ENCODE peak calls at places on chromosome 5, in four cellular contexts. One of them, this sample, is unnamed. For H3K36me3 and H3K4me1, the result is how much of the 10 kb centered on the place peaks cover.

GRCh38 chr5:181088289-181088688 is 42.7 kb downstream of the OR2V1 start:
- DNase-seq in ovary: no peak
- DNase-seq in transverse colon: no peak
- DNase-seq in left ventricle myocardium inferior: no peak
- DNase-seq in this sample: no peak

GRCh38 chr5:122439645-122440044 is 127.6 kb downstream of the SNCAIP start:
- DNase-seq in ovary: no peak
- DNase-seq in left ventricle myocardium inferior: no peak
- DNase-seq in transverse colon: no peak
- DNase-seq in this sample: no peak

GRCh38 chr5:1509346-1510085 is 14.2 kb downstream of the LPCAT1 start:
- DNase-seq in left ventricle myocardium inferior: peak
- DNase-seq in transverse colon: no peak
- DNase-seq in ovary: peak
- DNase-seq in this sample: no peak

GRCh38 chr5:123089971-123090640 is 1.1 kb downstream of the PRDM6 start:
- DNase-seq in ovary: peak
- DNase-seq in left ventricle myocardium inferior: peak
- DNase-seq in transverse colon: no peak
- DNase-seq in this sample: no peak

GRCh38 chr5:132387649-132388117 is 18.2 kb downstream of the SLC22A5 start:
- DNase-seq in left ventricle myocardium inferior: peak
- DNase-seq in transverse colon: peak
- DNase-seq in ovary: peak
- DNase-seq in this sample: no peak

GRCh38 chr5:136731241-136731885 is 366.0 kb upstream of the TRPC7 start:
- DNase-seq in ovary: no peak
- DNase-seq in left ventricle myocardium inferior: no peak
- DNase-seq in transverse colon: no peak
- DNase-seq in this sample: no peak

GRCh38 chr5:12691330-12691729 is 787.1 kb upstream of the CTNND2 start:
- DNase-seq in left ventricle myocardium inferior: no peak
- DNase-seq in ovary: no peak
- DNase-seq in transverse colon: no peak
- DNase-seq in this sample: no peak

GRCh38 chr5:132422720-132423442 is 53.4 kb downstream of the SLC22A5 start:
- DNase-seq in transverse colon: peak
- DNase-seq in ovary: no peak
- DNase-seq in left ventricle myocardium inferior: peak
- DNase-seq in this sample: no peak

GRCh38 chr5:72427488-72428437 is 79.4 kb downstream of the ZNF366 start:
- DNase-seq in transverse colon: no peak
- DNase-seq in ovary: no peak
- DNase-seq in left ventricle myocardium inferior: no peak
- DNase-seq in this sample: no peak

GRCh38 chr5:6749026-6749716 is 35.9 kb downstream of the TENT4A start:
- DNase-seq in transverse colon: no peak
- DNase-seq in left ventricle myocardium inferior: no peak
- DNase-seq in ovary: no peak
- DNase-seq in this sample: no peak
- H3K36me3 ChIP-seq in transverse colon: under half
- H3K36me3 ChIP-seq in left ventricle myocardium inferior: half or more
- H3K36me3 ChIP-seq in ovary: under half
- H3K36me3 ChIP-seq in this sample: under half

GRCh38 chr5:142320427-142320732 is 4.4 kb downstream of the SPRY4 start:
- DNase-seq in left ventricle myocardium inferior: no peak
- DNase-seq in ovary: no peak
- DNase-seq in transverse colon: no peak
- DNase-seq in this sample: no peak
- H3K4me1 ChIP-seq in left ventricle myocardium inferior: half or more
- H3K4me1 ChIP-seq in ovary: under half
- H3K4me1 ChIP-seq in transverse colon: half or more
- H3K4me1 ChIP-seq in this sample: half or more

DNA sequence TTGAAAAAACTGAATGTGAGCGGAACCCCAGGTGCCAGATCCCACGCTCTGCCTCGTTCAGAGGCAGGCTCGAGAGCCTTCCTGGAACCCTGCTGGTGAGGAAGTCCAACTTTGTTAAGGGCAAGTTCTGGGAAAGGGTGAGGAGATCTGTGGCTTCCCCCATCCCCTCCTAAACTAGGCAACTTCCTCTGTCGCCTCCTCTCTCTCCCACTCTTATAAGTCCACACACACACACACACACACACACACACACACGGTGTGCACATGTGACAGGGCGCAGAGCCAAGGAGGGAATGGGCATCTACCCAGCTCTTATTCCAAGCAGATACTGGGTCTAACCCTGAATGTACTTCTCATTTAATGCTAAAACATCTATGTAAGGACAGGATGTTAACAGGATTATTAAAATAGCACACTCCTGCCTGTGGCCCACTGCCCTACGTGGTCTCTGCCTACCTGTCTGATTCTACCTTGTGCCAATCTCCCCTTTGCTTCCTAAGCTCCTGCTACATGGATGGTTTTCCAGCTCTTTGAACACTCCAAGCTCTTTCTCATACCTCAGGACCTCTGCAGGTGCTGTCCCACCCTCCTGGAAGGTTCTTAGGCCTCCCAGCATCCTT is 72.4 kb upstream of the FBXW11 start:
- DNase-seq in ovary: peak
- DNase-seq in transverse colon: no peak
- DNase-seq in left ventricle myocardium inferior: peak
- DNase-seq in this sample: no peak
- H3K36me3 ChIP-seq in ovary: under half
- H3K36me3 ChIP-seq in transverse colon: under half
- H3K36me3 ChIP-seq in left ventricle myocardium inferior: under half
- H3K36me3 ChIP-seq in this sample: under half

GRCh38 chr5:39062104-39062503 is 12.1 kb downstream of the RICTOR start:
- DNase-seq in left ventricle myocardium inferior: no peak
- DNase-seq in ovary: no peak
- DNase-seq in transverse colon: no peak
- DNase-seq in this sample: no peak

GRCh38 chr5:39055760-39056393 is 18.3 kb downstream of the RICTOR start:
- DNase-seq in ovary: no peak
- DNase-seq in transverse colon: no peak
- DNase-seq in left ventricle myocardium inferior: no peak
- DNase-seq in this sample: no peak

GRCh38 chr5:39057745-39058144 is 16.5 kb downstream of the RICTOR start:
- DNase-seq in left ventricle myocardium inferior: no peak
- DNase-seq in transverse colon: no peak
- DNase-seq in ovary: no peak
- DNase-seq in this sample: no peak

GRCh38 chr5:39058178-39058577 is 16.0 kb downstream of the RICTOR start:
- DNase-seq in transverse colon: no peak
- DNase-seq in left ventricle myocardium inferior: no peak
- DNase-seq in ovary: no peak
- DNase-seq in this sample: no peak

DNA sequence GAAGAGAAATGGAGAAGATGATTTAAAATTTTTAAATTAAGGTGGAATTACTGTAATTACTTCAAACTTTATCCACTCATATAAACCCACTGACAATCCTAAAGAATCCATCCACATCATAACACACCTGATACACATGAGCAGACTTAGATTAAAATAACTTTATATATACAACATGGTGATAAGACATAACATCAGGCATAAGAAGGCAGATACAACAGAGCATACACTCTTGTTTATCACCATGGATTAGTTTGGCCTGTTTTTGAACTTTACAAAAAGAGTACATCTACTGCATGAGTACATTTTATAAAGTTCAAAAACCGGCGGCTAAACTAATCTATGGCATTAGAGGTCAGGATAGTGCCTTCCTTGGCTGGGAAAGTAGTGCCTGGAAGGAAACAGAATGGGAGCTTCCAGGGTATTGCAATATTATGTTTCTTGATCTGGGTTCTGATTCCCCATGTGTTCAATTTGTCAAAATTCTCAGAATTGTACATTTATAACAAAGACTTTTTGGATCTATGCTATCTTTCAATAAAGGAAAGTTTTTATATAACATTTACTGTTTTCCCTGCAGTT is 15.1 kb downstream of the RICTOR start:
- DNase-seq in transverse colon: no peak
- DNase-seq in ovary: no peak
- DNase-seq in left ventricle myocardium inferior: no peak
- DNase-seq in this sample: no peak
- H3K4me1 ChIP-seq in transverse colon: under half
- H3K4me1 ChIP-seq in ovary: under half
- H3K4me1 ChIP-seq in left ventricle myocardium inferior: half or more
- H3K4me1 ChIP-seq in this sample: under half

DNA sequence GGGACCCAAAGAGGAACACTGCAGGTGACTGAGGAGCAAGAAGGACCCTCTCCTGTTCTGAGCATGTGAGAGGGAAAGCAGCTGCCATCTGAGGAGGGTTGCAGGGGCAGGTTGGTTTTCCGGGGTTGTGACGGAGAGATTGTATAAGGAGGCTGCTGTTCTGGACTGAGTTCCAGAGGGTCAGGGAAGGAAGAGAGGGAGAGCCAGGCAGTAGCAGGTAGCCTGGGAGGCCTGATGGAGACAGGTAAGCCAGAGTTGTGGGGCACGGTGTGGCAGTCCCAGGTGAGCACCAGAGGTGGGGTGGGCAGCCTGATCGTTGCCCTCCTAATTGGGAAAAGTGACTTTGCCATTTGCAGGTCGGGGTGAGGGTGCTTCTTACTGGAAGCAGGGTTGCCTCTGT is 9.8 kb downstream of the CCT5 start:
- DNase-seq in left ventricle myocardium inferior: no peak
- DNase-seq in transverse colon: no peak
- DNase-seq in ovary: no peak
- DNase-seq in this sample: no peak
- H3K36me3 ChIP-seq in left ventricle myocardium inferior: half or more
- H3K36me3 ChIP-seq in transverse colon: under half
- H3K36me3 ChIP-seq in ovary: under half
- H3K36me3 ChIP-seq in this sample: half or more

GRCh38 chr5:149152317-149152746 is 11.0 kb downstream of the ABLIM3 start:
- DNase-seq in ovary: no peak
- DNase-seq in left ventricle myocardium inferior: no peak
- DNase-seq in transverse colon: no peak
- DNase-seq in this sample: no peak

GRCh38 chr5:149151717-149152116 is 10.4 kb downstream of the ABLIM3 start:
- DNase-seq in ovary: no peak
- DNase-seq in left ventricle myocardium inferior: no peak
- DNase-seq in transverse colon: no peak
- DNase-seq in this sample: no peak

GRCh38 chr5:149147673-149148072 is 6.4 kb downstream of the ABLIM3 start:
- DNase-seq in left ventricle myocardium inferior: no peak
- DNase-seq in transverse colon: no peak
- DNase-seq in ovary: no peak
- DNase-seq in this sample: no peak

GRCh38 chr5:149149942-149150341 is 8.6 kb downstream of the ABLIM3 start:
- DNase-seq in transverse colon: no peak
- DNase-seq in ovary: no peak
- DNase-seq in left ventricle myocardium inferior: no peak
- DNase-seq in this sample: no peak

GRCh38 chr5:149150457-149150856 is 9.2 kb downstream of the ABLIM3 start:
- DNase-seq in ovary: no peak
- DNase-seq in left ventricle myocardium inferior: no peak
- DNase-seq in transverse colon: no peak
- DNase-seq in this sample: no peak
- H3K4me1 ChIP-seq in ovary: under half
- H3K4me1 ChIP-seq in left ventricle myocardium inferior: half or more
- H3K4me1 ChIP-seq in transverse colon: under half
- H3K4me1 ChIP-seq in this sample: under half

GRCh38 chr5:125815-126214 is 33.8 kb downstream of the PLEKHG4B start:
- DNase-seq in ovary: no peak
- DNase-seq in left ventricle myocardium inferior: no peak
- DNase-seq in transverse colon: no peak
- DNase-seq in this sample: no peak
- H3K36me3 ChIP-seq in ovary: under half
- H3K36me3 ChIP-seq in left ventricle myocardium inferior: under half
- H3K36me3 ChIP-seq in transverse colon: under half
- H3K36me3 ChIP-seq in this sample: under half

DNA sequence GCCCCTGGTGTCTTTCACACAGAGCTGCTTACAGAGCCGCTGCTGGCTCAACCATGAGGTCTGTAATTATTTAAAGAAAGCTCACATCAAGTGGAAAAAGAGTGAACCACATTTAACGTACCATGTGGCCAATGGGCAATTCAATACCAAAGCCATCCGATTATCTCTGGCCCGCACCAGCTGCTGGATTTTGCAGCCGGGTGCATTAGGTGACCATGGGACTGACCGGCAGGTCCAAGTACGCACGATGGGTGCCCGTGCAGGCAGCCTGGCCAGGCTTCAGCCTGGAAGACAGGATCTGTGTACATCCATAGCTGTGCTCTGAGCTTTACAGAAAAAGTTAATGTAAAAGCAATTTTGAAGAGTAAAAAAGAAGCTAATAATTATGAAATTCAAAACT is 20.5 kb downstream of the PPARGC1B start:
- DNase-seq in transverse colon: no peak
- DNase-seq in left ventricle myocardium inferior: no peak
- DNase-seq in ovary: no peak
- DNase-seq in this sample: no peak
- H3K4me1 ChIP-seq in transverse colon: under half
- H3K4me1 ChIP-seq in left ventricle myocardium inferior: half or more
- H3K4me1 ChIP-seq in ovary: under half
- H3K4me1 ChIP-seq in this sample: under half

GRCh38 chr5:68273717-68274409 is 58.3 kb downstream of the PIK3R1 start:
- DNase-seq in left ventricle myocardium inferior: no peak
- DNase-seq in ovary: no peak
- DNase-seq in transverse colon: no peak
- DNase-seq in this sample: no peak
- H3K36me3 ChIP-seq in left ventricle myocardium inferior: under half
- H3K36me3 ChIP-seq in ovary: under half
- H3K36me3 ChIP-seq in transverse colon: under half
- H3K36me3 ChIP-seq in this sample: under half

GRCh38 chr5:127565586-127566270 is 48.3 kb downstream of the PRRC1 start:
- DNase-seq in left ventricle myocardium inferior: no peak
- DNase-seq in transverse colon: no peak
- DNase-seq in ovary: no peak
- DNase-seq in this sample: no peak
- H3K4me1 ChIP-seq in left ventricle myocardium inferior: under half
- H3K4me1 ChIP-seq in transverse colon: under half
- H3K4me1 ChIP-seq in ovary: under half
- H3K4me1 ChIP-seq in this sample: under half

This sample was measured in Panc1.